ENCODE peak calls at places on chromosomes 5 and 9, in seven cellular contexts. L is heart left ventricle; G is AG04450; H is CD8-positive, alpha-beta T cell; P is lower lobe of right lung; W is HCT116; I is HepG2. O is an unnamed sample.

GRCh38 chr9:125987420-125987819 is 240.2 kb downstream of the PBX3 start:
- DNase-seq in W (no peak), G (no peak), L (no peak), H (no peak), P (no peak), I (no peak), O (no peak)

GRCh38 chr9:78234810-78235209 is 1.1 kb upstream of the CEP78 start:
- DNase-seq in G (no peak), L (no peak), I (no peak), W (no peak), H (no peak), P (no peak), O (no peak)

GRCh38 chr9:122816163-122816867 is 12.1 kb downstream of the PDCL start:
- DNase-seq in P (peak), L (peak), G (no peak), H (peak), I (no peak), W (no peak), O (peak)

GRCh38 chr5:110790673-110791072 is 51.9 kb downstream of the SLC25A46 start:
- DNase-seq in G (peak), I (no peak), W (no peak), P (no peak), L (no peak), H (no peak), O (no peak)

GRCh38 chr5:39076757-39077475 is 2.7 kb upstream of the RICTOR start:
- DNase-seq in L (no peak), H (no peak), W (no peak), G (no peak), I (no peak), P (no peak), O (no peak)

GRCh38 chr5:2695200-2695891 is 56.1 kb downstream of the IRX2 start:
- DNase-seq in H (no peak), P (no peak), W (no peak), G (no peak), L (no peak), I (peak), O (no peak)

GRCh38 chr9:121350993-121351561 is 19.0 kb downstream of the STOM start:
- DNase-seq in G (peak), W (peak), I (no peak), H (no peak), L (peak), P (peak), O (peak)

GRCh38 chr5:55033568-55033967 is 9.5 kb downstream of the GZMK start:
- DNase-seq in G (no peak), P (no peak), I (no peak), H (no peak), W (no peak), L (no peak), O (no peak)

GRCh38 chr9:109098221-109098959 is 21.4 kb downstream of the TMEM245 start:
- DNase-seq in P (no peak), W (no peak), G (no peak), H (no peak), I (peak), L (no peak), O (no peak)

GRCh38 chr5:149392718-149393117 is 13.6 kb upstream of the IL17B start:
- DNase-seq in L (no peak), I (no peak), W (no peak), P (no peak), G (no peak), H (no peak), O (no peak)

GRCh38 chr5:142128675-142129208 is 20.2 kb downstream of the NDFIP1 start:
- DNase-seq in I (no peak), G (no peak), W (no peak), P (no peak), L (no peak), H (no peak), O (no peak)

GRCh38 chr9:98701576-98701975 is 7.2 kb downstream of the GABBR2 start:
- DNase-seq in W (no peak), P (no peak), I (peak), L (no peak), H (no peak), G (no peak), O (no peak)

GRCh38 chr5:14054111-14054854 is 88.9 kb upstream of the TRIO start:
- DNase-seq in I (no peak), L (no peak), P (no peak), H (no peak), W (no peak), G (no peak), O (no peak)

GRCh38 chr5:130063603-130064002 is 159.3 kb downstream of the CHSY3 start:
- DNase-seq in L (no peak), H (no peak), I (no peak), W (no peak), G (no peak), P (no peak), O (no peak)

GRCh38 chr9:94904806-94905205 is 178.3 kb downstream of the AOPEP start:
- DNase-seq in I (peak), P (no peak), G (no peak), L (no peak), H (no peak), W (no peak), O (no peak)

GRCh38 chr5:4651811-4652565 is 488.1 kb upstream of the ADAMTS16 start:
- DNase-seq in G (no peak), I (no peak), P (no peak), L (no peak), H (no peak), W (no peak), O (no peak)

GRCh38 chr9:97243606-97244005 is 63.9 kb upstream of the CCDC180 start:
- DNase-seq in W (no peak), H (no peak), I (no peak), P (no peak), G (no peak), L (no peak), O (no peak)

GRCh38 chr9:97237311-97237786 is 70.1 kb upstream of the CCDC180 start:
- DNase-seq in P (no peak), I (peak), W (no peak), H (no peak), G (no peak), L (no peak), O (no peak)

DNA sequence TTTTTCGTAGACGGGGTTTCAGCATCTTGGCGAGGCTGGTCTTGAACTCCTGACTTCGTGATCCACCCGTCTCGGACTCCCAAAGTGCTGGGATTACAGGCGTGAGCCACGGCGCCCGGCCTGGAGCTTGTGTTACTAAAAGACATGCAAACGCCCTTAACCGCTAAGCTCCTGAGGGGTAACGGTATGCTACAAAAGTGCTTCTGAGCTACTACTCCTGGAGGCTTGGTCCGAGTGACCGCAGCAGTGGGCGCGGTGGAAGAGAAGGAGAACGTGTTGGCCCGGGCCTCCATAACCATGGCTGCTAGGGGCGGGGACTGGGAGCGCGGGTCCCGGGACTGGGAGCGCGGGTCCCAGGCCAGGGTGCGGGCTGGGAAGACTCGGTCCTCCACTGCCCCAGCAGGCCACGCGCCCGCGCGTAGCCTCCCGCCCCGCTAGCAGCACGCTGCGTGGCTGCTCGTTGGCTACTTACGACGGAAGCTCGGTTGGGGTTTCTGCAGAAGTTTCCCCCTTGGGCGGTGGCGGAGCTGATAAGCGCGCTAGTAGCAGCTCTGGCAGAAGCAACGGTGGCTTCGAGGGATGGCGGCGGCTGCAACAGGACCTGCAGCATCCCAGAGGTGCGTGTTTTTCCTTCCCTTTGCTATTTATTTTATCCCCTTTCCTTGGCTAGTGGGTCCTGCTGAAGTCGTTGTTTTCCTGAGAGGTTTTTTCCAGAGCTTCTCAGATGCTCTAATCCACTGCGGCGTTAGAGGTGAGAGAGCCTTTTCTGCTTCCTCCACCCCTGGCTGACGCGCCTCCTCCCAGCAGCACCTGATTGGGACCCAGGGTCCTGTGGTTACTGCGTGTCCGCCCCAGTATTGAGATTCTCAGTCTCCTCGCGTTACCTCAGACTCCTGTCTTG is 69.3 kb upstream of the CCDC180 start:
- DNase-seq in G (peak), W (peak), I (peak), L (peak), P (peak), H (peak), O (peak)
- TF ChIP-seq CTCF in G (no peak), W (no peak), I (peak), L (no peak), P (no peak), H (no peak), O (peak)

DNA sequence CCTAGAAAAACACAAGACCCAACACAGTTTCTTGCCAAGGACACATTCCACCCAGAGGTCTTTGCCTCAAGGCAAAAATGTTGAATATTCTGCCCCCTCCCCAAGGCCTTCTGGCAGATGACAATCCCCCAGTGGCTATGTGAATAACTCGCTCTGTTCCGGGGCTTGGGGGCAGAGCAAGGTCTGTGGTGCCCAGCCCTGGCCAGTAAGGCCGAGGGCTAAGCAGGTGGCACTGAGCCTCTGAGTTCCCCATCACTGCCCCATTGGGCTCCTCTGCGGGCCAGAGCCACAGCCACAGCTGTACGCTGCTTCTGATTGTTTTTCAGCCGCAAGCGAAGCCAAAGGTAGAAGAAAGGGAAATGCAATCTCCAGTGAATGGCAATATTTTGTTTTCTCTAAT is 567.9 kb downstream of the CCDC171 start:
- DNase-seq in P (no peak), G (no peak), W (no peak), H (no peak), I (no peak), L (no peak), O (no peak)
- H3K27ac ChIP-seq in P (no peak), G (peak), W (no peak), H (no peak), I (no peak), L (no peak), O (no peak)

GRCh38 chr9:136653323-136654064 is 9.2 kb upstream of the EGFL7 start:
- DNase-seq in P (no peak), H (peak), L (peak), G (no peak), W (no peak), I (no peak), O (no peak)
- TF ChIP-seq CTCF in P (no peak), H (no peak), L (no peak), G (no peak), W (no peak), I (no peak), O (no peak)

DNA sequence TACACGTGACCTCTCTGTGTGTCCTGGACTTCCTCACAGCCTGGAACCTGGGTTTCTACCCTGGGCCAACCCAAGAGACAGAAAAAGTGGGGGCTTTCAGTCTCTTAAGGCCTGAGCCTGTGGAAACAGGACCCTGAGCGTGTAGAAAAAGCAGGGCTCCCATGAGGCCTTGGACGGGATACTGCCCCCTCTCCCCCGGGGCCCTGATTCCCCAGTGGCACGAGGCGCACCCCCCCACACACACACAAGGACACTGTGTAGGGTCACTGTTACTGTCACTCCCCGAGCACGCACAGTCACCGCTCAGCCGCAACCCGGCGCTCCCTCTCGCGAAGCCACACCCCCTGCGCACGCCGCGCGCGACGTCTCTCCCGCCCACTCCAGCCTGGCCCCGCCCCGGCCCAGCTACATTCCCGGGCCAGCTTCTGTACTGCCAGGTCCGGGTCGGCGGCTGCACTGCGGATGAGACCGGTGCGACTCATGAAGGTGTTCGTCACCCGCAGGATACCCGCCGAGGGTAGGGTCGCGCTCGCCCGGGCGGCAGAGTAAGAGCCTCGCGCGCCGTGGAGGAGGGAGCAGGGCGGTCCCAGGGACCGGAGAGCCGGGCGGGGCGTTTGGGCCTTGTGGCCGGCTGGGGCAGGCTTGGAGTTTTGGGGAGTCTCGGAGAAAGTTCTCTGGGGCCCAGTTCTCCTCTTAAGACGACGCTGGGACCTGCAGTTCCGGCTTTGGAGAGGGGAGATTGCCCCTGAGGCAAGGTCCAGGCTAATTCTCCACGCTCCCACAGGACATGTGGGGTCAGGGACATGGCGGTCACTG is at the start of gene GRHPR:
- DNase-seq in L (peak), G (no peak), I (peak), P (peak), H (peak), W (peak), O (peak)
- H3K27ac ChIP-seq in L (peak), G (peak), I (peak), P (peak), H (peak), W (peak), O (peak)

DNA sequence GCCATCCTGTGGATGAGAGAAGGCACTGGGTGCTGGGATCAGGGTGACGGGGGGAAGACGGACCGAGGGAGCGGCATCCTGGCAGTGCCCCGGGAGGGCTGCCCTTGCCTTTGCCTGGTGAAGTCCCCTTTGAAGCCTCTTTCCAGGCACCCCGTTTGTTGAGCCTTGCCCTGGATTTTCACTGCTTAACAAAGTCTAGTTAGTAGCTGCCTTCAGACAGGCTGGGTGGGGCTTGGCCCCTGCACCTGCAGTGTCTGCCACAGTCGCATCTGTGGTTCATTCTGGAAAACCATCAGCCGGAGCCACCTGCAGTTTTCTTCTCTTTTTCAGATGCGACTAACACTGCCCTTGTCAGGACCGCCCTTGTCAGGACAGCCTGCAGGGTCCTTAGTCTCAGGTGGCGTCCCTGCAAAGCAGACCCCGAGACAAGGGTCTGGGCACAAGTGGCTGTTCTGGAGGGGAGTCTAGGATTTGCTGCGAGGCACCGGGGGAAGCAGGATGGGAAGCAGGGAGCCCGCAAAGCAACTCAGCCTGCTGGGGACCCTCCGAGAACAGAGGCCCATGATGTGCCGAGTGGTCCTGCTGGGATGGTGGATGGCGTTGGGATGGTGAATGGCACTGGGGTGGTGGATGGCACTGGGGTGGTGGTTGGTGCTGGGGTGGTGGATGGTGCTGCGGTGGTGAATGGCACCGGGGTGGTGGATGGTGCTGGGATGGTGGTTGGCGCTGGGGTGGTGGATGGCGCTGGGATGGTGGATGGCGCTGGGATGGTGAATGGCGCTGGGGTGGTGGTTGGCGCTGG is 147.9 kb upstream of the COL5A1 start:
- DNase-seq in L (no peak), I (no peak), G (no peak), W (no peak), P (no peak), H (no peak), O (no peak)
- TF ChIP-seq CTCF in L (no peak), I (no peak), G (no peak), W (no peak), P (no peak), H (no peak), O (no peak)

GRCh38 chr5:177455661-177456590 is 9.3 kb downstream of the PRR7 start:
- DNase-seq in L (peak), P (peak), W (peak), H (peak), G (peak), I (peak), O (peak)
- H3K27ac ChIP-seq in L (peak), P (peak), W (peak), H (peak), G (peak), I (peak), O (peak)

DNA sequence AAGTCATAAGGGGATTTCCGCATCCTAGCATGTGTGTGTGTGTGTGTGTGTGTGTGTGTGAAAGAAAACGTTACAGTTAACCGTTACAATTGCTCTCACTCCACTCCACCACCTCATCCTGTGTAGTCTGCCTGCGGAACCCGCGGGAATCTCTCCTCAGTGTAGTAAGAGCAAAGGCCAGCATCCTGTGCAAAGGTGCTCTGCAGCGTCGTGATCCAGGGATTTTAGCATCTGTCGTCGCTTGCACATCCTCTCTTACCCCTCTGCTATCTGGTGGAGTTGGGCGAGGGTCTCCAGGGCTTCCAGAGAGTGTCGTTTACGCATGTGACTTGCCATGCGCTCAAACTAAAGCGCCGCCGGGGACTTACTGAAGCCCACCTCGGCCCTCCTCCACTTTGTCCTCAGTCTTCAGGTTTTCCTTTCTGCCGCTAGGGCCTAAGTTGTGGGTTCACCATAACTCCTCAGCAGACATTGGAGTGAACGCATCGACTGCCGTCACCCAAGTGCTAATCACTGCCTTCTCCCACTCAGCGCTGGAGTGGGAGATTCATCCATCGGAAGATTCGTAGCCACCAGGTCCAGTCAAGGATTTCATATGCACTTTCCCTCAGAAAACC is 3.9 kb downstream of the CDKN2B start:
- DNase-seq in L (no peak), P (no peak), I (no peak), G (no peak), W (no peak), H (no peak), O (no peak)
- TF ChIP-seq CTCF in L (no peak), P (no peak), I (no peak), G (peak), W (no peak), H (no peak), O (no peak)

GRCh38 chr5:138849882-138850281 is 25.3 kb downstream of the LRRTM2 start:
- DNase-seq in H (no peak), W (no peak), I (no peak), P (no peak), G (no peak), L (no peak), O (no peak)

GRCh38 chr5:138844812-138845513 is 30.2 kb downstream of the LRRTM2 start:
- DNase-seq in W (no peak), P (no peak), H (no peak), I (no peak), L (no peak), G (peak), O (no peak)

GRCh38 chr5:138853132-138853531 is 22.0 kb downstream of the LRRTM2 start:
- DNase-seq in P (no peak), I (no peak), H (no peak), G (no peak), L (no peak), W (no peak), O (no peak)

GRCh38 chr5:138850854-138851253 is 24.3 kb downstream of the LRRTM2 start:
- DNase-seq in W (no peak), P (no peak), H (no peak), L (no peak), I (no peak), G (no peak), O (no peak)

GRCh38 chr5:138849439-138849838 is 25.7 kb downstream of the LRRTM2 start:
- DNase-seq in L (no peak), G (no peak), P (no peak), I (no peak), H (no peak), W (no peak), O (no peak)
- H3K27ac ChIP-seq in L (no peak), G (no peak), P (no peak), I (no peak), H (no peak), W (no peak), O (no peak)

DNA sequence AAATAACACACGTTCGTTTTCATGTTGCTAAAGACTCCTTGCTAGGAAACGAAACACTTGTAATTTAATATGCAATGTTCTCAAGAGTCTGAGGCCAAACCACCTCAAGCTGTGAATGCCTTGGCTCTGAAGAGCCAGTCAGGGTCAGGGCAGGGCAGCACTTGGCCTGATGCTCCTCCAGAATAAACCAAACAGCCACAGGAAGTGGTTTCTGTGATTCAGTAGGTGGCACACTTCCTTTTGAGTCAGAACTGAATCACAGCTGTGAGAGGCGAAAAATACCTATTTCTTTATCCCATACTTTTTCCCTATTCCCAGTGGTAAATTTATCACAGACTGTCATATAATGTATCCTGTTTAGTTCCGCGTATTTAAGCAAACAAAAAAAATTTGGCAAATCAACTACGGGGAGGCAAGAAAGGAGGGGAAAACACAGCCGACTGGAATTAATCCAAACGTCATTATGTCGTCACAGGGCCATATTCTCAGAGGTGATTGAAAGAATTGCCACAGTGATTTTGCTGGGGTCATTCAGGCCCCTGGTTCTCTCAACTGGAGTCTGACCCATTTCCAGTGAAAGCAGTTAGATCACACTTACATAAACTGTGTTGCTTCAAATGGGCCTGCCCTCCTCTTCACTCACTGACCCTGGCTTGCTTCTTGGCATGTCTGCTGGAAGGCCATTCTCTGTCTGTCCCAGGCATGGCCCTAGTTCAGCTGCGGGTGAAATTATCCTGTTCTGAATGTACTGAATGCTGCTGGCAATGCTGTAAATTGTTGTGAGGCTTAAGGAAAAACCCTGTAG is 71.2 kb downstream of the ARRDC3 start:
- DNase-seq in P (peak), I (peak), W (peak), G (peak), L (peak), H (peak), O (peak)
- TF ChIP-seq CTCF in P (peak), I (no peak), W (no peak), G (no peak), L (no peak), H (no peak), O (no peak)